ENCODE peak calls at places on chromosomes 7 and 10, in ten cellular contexts. One of them, this sample, is unnamed.

GRCh38 chr10:49512121-49512809 is 26.7 kb downstream of the ERCC6 start:
- DNase-seq in activated effector memory CD4-positive, alpha-beta T cell treated with Interleukin-2 at 50 U/mL for 16 hours: no peak
- DNase-seq in heart left ventricle: no peak
- DNase-seq in ACHN: peak; percentile 46
- DNase-seq in fibroblast of the aortic adventitia: peak; percentile 46
- DNase-seq in midbrain: no peak
- DNase-seq in SJSA1: peak; percentile 22
- DNase-seq in EH: peak; percentile 45
- DNase-seq in germinal center: peak; percentile 23
- DNase-seq in stimulated activated CD4-positive, alpha-beta T cell treated with anti-CD3 and anti-CD28 coated beads, Interleukin-1b, Interleukin-23, amount 100 ng/mL, for 24 hours: no peak
- DNase-seq in this sample: no peak

GRCh38 chr10:93603023-93603422 is 2.0 kb upstream of the RBP4 start:
- DNase-seq in activated effector memory CD4-positive, alpha-beta T cell treated with Interleukin-2 at 50 U/mL for 16 hours: no peak
- DNase-seq in heart left ventricle: no peak
- DNase-seq in ACHN: no peak
- DNase-seq in fibroblast of the aortic adventitia: no peak
- DNase-seq in midbrain: no peak
- DNase-seq in SJSA1: no peak
- DNase-seq in EH: no peak
- DNase-seq in germinal center: no peak
- DNase-seq in stimulated activated CD4-positive, alpha-beta T cell treated with anti-CD3 and anti-CD28 coated beads, Interleukin-1b, Interleukin-23, amount 100 ng/mL, for 24 hours: no peak
- DNase-seq in this sample: no peak

GRCh38 chr10:3635248-3635647 is 149.8 kb downstream of the KLF6 start:
- DNase-seq in activated effector memory CD4-positive, alpha-beta T cell treated with Interleukin-2 at 50 U/mL for 16 hours: no peak
- DNase-seq in heart left ventricle: no peak
- DNase-seq in ACHN: no peak
- DNase-seq in fibroblast of the aortic adventitia: no peak
- DNase-seq in midbrain: no peak
- DNase-seq in SJSA1: no peak
- DNase-seq in EH: no peak
- DNase-seq in germinal center: no peak
- DNase-seq in stimulated activated CD4-positive, alpha-beta T cell treated with anti-CD3 and anti-CD28 coated beads, Interleukin-1b, Interleukin-23, amount 100 ng/mL, for 24 hours: no peak
- DNase-seq in this sample: no peak

GRCh38 chr7:20539201-20539600 is 76.3 kb upstream of the ABCB5 start:
- DNase-seq in activated effector memory CD4-positive, alpha-beta T cell treated with Interleukin-2 at 50 U/mL for 16 hours: no peak
- DNase-seq in heart left ventricle: no peak
- DNase-seq in ACHN: peak; percentile 48
- DNase-seq in fibroblast of the aortic adventitia: peak; percentile 23
- DNase-seq in midbrain: no peak
- DNase-seq in SJSA1: no peak
- DNase-seq in EH: no peak
- DNase-seq in germinal center: peak; percentile 7
- DNase-seq in stimulated activated CD4-positive, alpha-beta T cell treated with anti-CD3 and anti-CD28 coated beads, Interleukin-1b, Interleukin-23, amount 100 ng/mL, for 24 hours: no peak
- DNase-seq in this sample: no peak

GRCh38 chr10:89494615-89495014 is 40.8 kb downstream of the SLC16A12 start:
- DNase-seq in activated effector memory CD4-positive, alpha-beta T cell treated with Interleukin-2 at 50 U/mL for 16 hours: no peak
- DNase-seq in heart left ventricle: no peak
- DNase-seq in ACHN: no peak
- DNase-seq in fibroblast of the aortic adventitia: no peak
- DNase-seq in midbrain: no peak
- DNase-seq in SJSA1: no peak
- DNase-seq in EH: peak; percentile 43
- DNase-seq in germinal center: no peak
- DNase-seq in stimulated activated CD4-positive, alpha-beta T cell treated with anti-CD3 and anti-CD28 coated beads, Interleukin-1b, Interleukin-23, amount 100 ng/mL, for 24 hours: no peak
- DNase-seq in this sample: no peak

GRCh38 chr7:20558963-20559716 is 56.3 kb upstream of the ABCB5 start:
- DNase-seq in activated effector memory CD4-positive, alpha-beta T cell treated with Interleukin-2 at 50 U/mL for 16 hours: no peak
- DNase-seq in heart left ventricle: no peak
- DNase-seq in ACHN: no peak
- DNase-seq in fibroblast of the aortic adventitia: no peak
- DNase-seq in midbrain: no peak
- DNase-seq in SJSA1: no peak
- DNase-seq in EH: no peak
- DNase-seq in germinal center: no peak
- DNase-seq in stimulated activated CD4-positive, alpha-beta T cell treated with anti-CD3 and anti-CD28 coated beads, Interleukin-1b, Interleukin-23, amount 100 ng/mL, for 24 hours: no peak
- DNase-seq in this sample: no peak

GRCh38 chr10:133326745-133327650 is 9.7 kb downstream of the CALY start:
- DNase-seq in activated effector memory CD4-positive, alpha-beta T cell treated with Interleukin-2 at 50 U/mL for 16 hours: no peak
- DNase-seq in heart left ventricle: no peak
- DNase-seq in ACHN: no peak
- DNase-seq in fibroblast of the aortic adventitia: peak; percentile 26
- DNase-seq in midbrain: no peak
- DNase-seq in SJSA1: no peak
- DNase-seq in EH: no peak
- DNase-seq in germinal center: no peak
- DNase-seq in stimulated activated CD4-positive, alpha-beta T cell treated with anti-CD3 and anti-CD28 coated beads, Interleukin-1b, Interleukin-23, amount 100 ng/mL, for 24 hours: no peak
- DNase-seq in this sample: no peak

GRCh38 chr10:1160561-1160961 is 104.4 kb downstream of the WDR37 start:
- DNase-seq in activated effector memory CD4-positive, alpha-beta T cell treated with Interleukin-2 at 50 U/mL for 16 hours: no peak
- DNase-seq in heart left ventricle: peak; percentile 37
- DNase-seq in ACHN: no peak
- DNase-seq in fibroblast of the aortic adventitia: no peak
- DNase-seq in midbrain: no peak
- DNase-seq in SJSA1: no peak
- DNase-seq in EH: no peak
- DNase-seq in germinal center: no peak
- DNase-seq in stimulated activated CD4-positive, alpha-beta T cell treated with anti-CD3 and anti-CD28 coated beads, Interleukin-1b, Interleukin-23, amount 100 ng/mL, for 24 hours: no peak
- DNase-seq in this sample: no peak

GRCh38 chr10:46523119-46523880 is 33.2 kb downstream of the GPRIN2 start:
- DNase-seq in activated effector memory CD4-positive, alpha-beta T cell treated with Interleukin-2 at 50 U/mL for 16 hours: no peak
- DNase-seq in heart left ventricle: peak; percentile 60
- DNase-seq in ACHN: no peak
- DNase-seq in fibroblast of the aortic adventitia: peak; percentile 44
- DNase-seq in midbrain: no peak
- DNase-seq in SJSA1: peak; percentile 100
- DNase-seq in EH: peak; percentile 85
- DNase-seq in germinal center: no peak
- DNase-seq in stimulated activated CD4-positive, alpha-beta T cell treated with anti-CD3 and anti-CD28 coated beads, Interleukin-1b, Interleukin-23, amount 100 ng/mL, for 24 hours: no peak
- DNase-seq in this sample: no peak

GRCh38 chr10:132978542-132978941 is 36.2 kb upstream of the CFAP46 start:
- DNase-seq in activated effector memory CD4-positive, alpha-beta T cell treated with Interleukin-2 at 50 U/mL for 16 hours: no peak
- DNase-seq in heart left ventricle: no peak
- DNase-seq in ACHN: no peak
- DNase-seq in fibroblast of the aortic adventitia: no peak
- DNase-seq in midbrain: no peak
- DNase-seq in SJSA1: no peak
- DNase-seq in EH: no peak
- DNase-seq in germinal center: no peak
- DNase-seq in stimulated activated CD4-positive, alpha-beta T cell treated with anti-CD3 and anti-CD28 coated beads, Interleukin-1b, Interleukin-23, amount 100 ng/mL, for 24 hours: no peak
- DNase-seq in this sample: no peak

GRCh38 chr10:71449026-71449425 is 52.3 kb downstream of the CDH23 start:
- DNase-seq in activated effector memory CD4-positive, alpha-beta T cell treated with Interleukin-2 at 50 U/mL for 16 hours: no peak
- DNase-seq in heart left ventricle: no peak
- DNase-seq in ACHN: no peak
- DNase-seq in fibroblast of the aortic adventitia: no peak
- DNase-seq in midbrain: no peak
- DNase-seq in SJSA1: no peak
- DNase-seq in EH: no peak
- DNase-seq in germinal center: no peak
- DNase-seq in stimulated activated CD4-positive, alpha-beta T cell treated with anti-CD3 and anti-CD28 coated beads, Interleukin-1b, Interleukin-23, amount 100 ng/mL, for 24 hours: no peak
- DNase-seq in this sample: no peak

GRCh38 chr10:12613144-12613543 is 263.8 kb downstream of the CAMK1D start:
- DNase-seq in activated effector memory CD4-positive, alpha-beta T cell treated with Interleukin-2 at 50 U/mL for 16 hours: no peak
- DNase-seq in heart left ventricle: no peak
- DNase-seq in ACHN: no peak
- DNase-seq in fibroblast of the aortic adventitia: no peak
- DNase-seq in midbrain: no peak
- DNase-seq in SJSA1: no peak
- DNase-seq in EH: no peak
- DNase-seq in germinal center: no peak
- DNase-seq in stimulated activated CD4-positive, alpha-beta T cell treated with anti-CD3 and anti-CD28 coated beads, Interleukin-1b, Interleukin-23, amount 100 ng/mL, for 24 hours: no peak
- DNase-seq in this sample: no peak

GRCh38 chr10:54402576-54402975 is 398.5 kb downstream of the PCDH15 start:
- DNase-seq in activated effector memory CD4-positive, alpha-beta T cell treated with Interleukin-2 at 50 U/mL for 16 hours: no peak
- DNase-seq in heart left ventricle: no peak
- DNase-seq in ACHN: peak; percentile 47
- DNase-seq in fibroblast of the aortic adventitia: no peak
- DNase-seq in midbrain: peak; percentile 7
- DNase-seq in SJSA1: no peak
- DNase-seq in EH: no peak
- DNase-seq in germinal center: no peak
- DNase-seq in stimulated activated CD4-positive, alpha-beta T cell treated with anti-CD3 and anti-CD28 coated beads, Interleukin-1b, Interleukin-23, amount 100 ng/mL, for 24 hours: no peak
- DNase-seq in this sample: peak; percentile 40

GRCh38 chr7:155489862-155490696 is 32.1 kb downstream of the EN2 start:
- DNase-seq in activated effector memory CD4-positive, alpha-beta T cell treated with Interleukin-2 at 50 U/mL for 16 hours: no peak
- DNase-seq in heart left ventricle: no peak
- DNase-seq in ACHN: peak; percentile 44
- DNase-seq in fibroblast of the aortic adventitia: peak; percentile 13
- DNase-seq in midbrain: no peak
- DNase-seq in SJSA1: no peak
- DNase-seq in EH: peak; percentile 13
- DNase-seq in germinal center: no peak
- DNase-seq in stimulated activated CD4-positive, alpha-beta T cell treated with anti-CD3 and anti-CD28 coated beads, Interleukin-1b, Interleukin-23, amount 100 ng/mL, for 24 hours: no peak
- DNase-seq in this sample: no peak

GRCh38 chr7:30727061-30727945 is 24.6 kb upstream of the INMT start:
- DNase-seq in activated effector memory CD4-positive, alpha-beta T cell treated with Interleukin-2 at 50 U/mL for 16 hours: peak; percentile 63
- DNase-seq in heart left ventricle: no peak
- DNase-seq in ACHN: no peak
- DNase-seq in fibroblast of the aortic adventitia: peak; percentile 10
- DNase-seq in midbrain: no peak
- DNase-seq in SJSA1: no peak
- DNase-seq in EH: peak; percentile 19
- DNase-seq in germinal center: no peak
- DNase-seq in stimulated activated CD4-positive, alpha-beta T cell treated with anti-CD3 and anti-CD28 coated beads, Interleukin-1b, Interleukin-23, amount 100 ng/mL, for 24 hours: no peak
- DNase-seq in this sample: peak; percentile 43

GRCh38 chr10:27783660-27784059 is 38.0 kb upstream of the MKX start:
- DNase-seq in activated effector memory CD4-positive, alpha-beta T cell treated with Interleukin-2 at 50 U/mL for 16 hours: no peak
- DNase-seq in heart left ventricle: no peak
- DNase-seq in ACHN: peak; percentile 41
- DNase-seq in fibroblast of the aortic adventitia: no peak
- DNase-seq in midbrain: no peak
- DNase-seq in SJSA1: peak; percentile 11
- DNase-seq in EH: peak; percentile 83
- DNase-seq in germinal center: no peak
- DNase-seq in stimulated activated CD4-positive, alpha-beta T cell treated with anti-CD3 and anti-CD28 coated beads, Interleukin-1b, Interleukin-23, amount 100 ng/mL, for 24 hours: peak; percentile 6
- DNase-seq in this sample: no peak

GRCh38 chr10:78416031-78416800 is 382.6 kb downstream of the RPS24 start:
- DNase-seq in activated effector memory CD4-positive, alpha-beta T cell treated with Interleukin-2 at 50 U/mL for 16 hours: no peak
- DNase-seq in heart left ventricle: no peak
- DNase-seq in ACHN: peak; percentile 9
- DNase-seq in fibroblast of the aortic adventitia: peak; percentile 34
- DNase-seq in midbrain: no peak
- DNase-seq in SJSA1: peak; percentile 69
- DNase-seq in EH: peak; percentile 95
- DNase-seq in germinal center: no peak
- DNase-seq in stimulated activated CD4-positive, alpha-beta T cell treated with anti-CD3 and anti-CD28 coated beads, Interleukin-1b, Interleukin-23, amount 100 ng/mL, for 24 hours: no peak
- DNase-seq in this sample: no peak

GRCh38 chr10:88254091-88254490 is 329.0 kb downstream of the RNLS start:
- DNase-seq in activated effector memory CD4-positive, alpha-beta T cell treated with Interleukin-2 at 50 U/mL for 16 hours: no peak
- DNase-seq in heart left ventricle: no peak
- DNase-seq in ACHN: peak; percentile 63
- DNase-seq in fibroblast of the aortic adventitia: peak; percentile 76
- DNase-seq in midbrain: no peak
- DNase-seq in SJSA1: peak; percentile 42
- DNase-seq in EH: peak; percentile 89
- DNase-seq in germinal center: no peak
- DNase-seq in stimulated activated CD4-positive, alpha-beta T cell treated with anti-CD3 and anti-CD28 coated beads, Interleukin-1b, Interleukin-23, amount 100 ng/mL, for 24 hours: no peak
- DNase-seq in this sample: no peak

GRCh38 chr7:29413511-29414178 is 150.0 kb upstream of the PRR15 start:
- DNase-seq in activated effector memory CD4-positive, alpha-beta T cell treated with Interleukin-2 at 50 U/mL for 16 hours: no peak
- DNase-seq in heart left ventricle: no peak
- DNase-seq in ACHN: no peak
- DNase-seq in fibroblast of the aortic adventitia: no peak
- DNase-seq in midbrain: no peak
- DNase-seq in SJSA1: no peak
- DNase-seq in EH: no peak
- DNase-seq in germinal center: no peak
- DNase-seq in stimulated activated CD4-positive, alpha-beta T cell treated with anti-CD3 and anti-CD28 coated beads, Interleukin-1b, Interleukin-23, amount 100 ng/mL, for 24 hours: no peak
- DNase-seq in this sample: no peak

GRCh38 chr10:66651308-66652082 is 274.3 kb upstream of the LRRTM3 start:
- DNase-seq in activated effector memory CD4-positive, alpha-beta T cell treated with Interleukin-2 at 50 U/mL for 16 hours: no peak
- DNase-seq in heart left ventricle: no peak
- DNase-seq in ACHN: no peak
- DNase-seq in fibroblast of the aortic adventitia: no peak
- DNase-seq in midbrain: no peak
- DNase-seq in SJSA1: no peak
- DNase-seq in EH: no peak
- DNase-seq in germinal center: no peak
- DNase-seq in stimulated activated CD4-positive, alpha-beta T cell treated with anti-CD3 and anti-CD28 coated beads, Interleukin-1b, Interleukin-23, amount 100 ng/mL, for 24 hours: no peak
- DNase-seq in this sample: no peak

GRCh38 chr7:80078159-80078731 is 56.4 kb upstream of the GNAI1 start:
- DNase-seq in activated effector memory CD4-positive, alpha-beta T cell treated with Interleukin-2 at 50 U/mL for 16 hours: no peak
- DNase-seq in heart left ventricle: no peak
- DNase-seq in ACHN: peak; percentile 43
- DNase-seq in fibroblast of the aortic adventitia: peak; percentile 33
- DNase-seq in midbrain: no peak
- DNase-seq in SJSA1: no peak
- DNase-seq in EH: peak; percentile 30
- DNase-seq in germinal center: no peak
- DNase-seq in stimulated activated CD4-positive, alpha-beta T cell treated with anti-CD3 and anti-CD28 coated beads, Interleukin-1b, Interleukin-23, amount 100 ng/mL, for 24 hours: no peak
- DNase-seq in this sample: peak; percentile 6

GRCh38 chr7:115070311-115070710 is 148.4 kb downstream of the MDFIC start:
- DNase-seq in activated effector memory CD4-positive, alpha-beta T cell treated with Interleukin-2 at 50 U/mL for 16 hours: no peak
- DNase-seq in heart left ventricle: no peak
- DNase-seq in ACHN: peak; percentile 27
- DNase-seq in fibroblast of the aortic adventitia: no peak
- DNase-seq in midbrain: no peak
- DNase-seq in SJSA1: no peak
- DNase-seq in EH: no peak
- DNase-seq in germinal center: no peak
- DNase-seq in stimulated activated CD4-positive, alpha-beta T cell treated with anti-CD3 and anti-CD28 coated beads, Interleukin-1b, Interleukin-23, amount 100 ng/mL, for 24 hours: no peak
- DNase-seq in this sample: no peak

GRCh38 chr10:119442758-119443060 is 99.8 kb downstream of the RGS10 start:
- DNase-seq in activated effector memory CD4-positive, alpha-beta T cell treated with Interleukin-2 at 50 U/mL for 16 hours: no peak
- DNase-seq in heart left ventricle: no peak
- DNase-seq in ACHN: no peak
- DNase-seq in fibroblast of the aortic adventitia: no peak
- DNase-seq in midbrain: no peak
- DNase-seq in SJSA1: no peak
- DNase-seq in EH: no peak
- DNase-seq in germinal center: no peak
- DNase-seq in stimulated activated CD4-positive, alpha-beta T cell treated with anti-CD3 and anti-CD28 coated beads, Interleukin-1b, Interleukin-23, amount 100 ng/mL, for 24 hours: no peak
- DNase-seq in this sample: no peak

GRCh38 chr7:128936798-128937197 is 929 bp upstream of the IRF5 start:
- DNase-seq in activated effector memory CD4-positive, alpha-beta T cell treated with Interleukin-2 at 50 U/mL for 16 hours: no peak
- DNase-seq in heart left ventricle: no peak
- DNase-seq in ACHN: no peak
- DNase-seq in fibroblast of the aortic adventitia: no peak
- DNase-seq in midbrain: no peak
- DNase-seq in SJSA1: no peak
- DNase-seq in EH: no peak
- DNase-seq in germinal center: no peak
- DNase-seq in stimulated activated CD4-positive, alpha-beta T cell treated with anti-CD3 and anti-CD28 coated beads, Interleukin-1b, Interleukin-23, amount 100 ng/mL, for 24 hours: no peak
- DNase-seq in this sample: no peak

GRCh38 chr10:92970301-92971070 is 90.1 kb upstream of the CYP26C1 start:
- DNase-seq in activated effector memory CD4-positive, alpha-beta T cell treated with Interleukin-2 at 50 U/mL for 16 hours: no peak
- DNase-seq in heart left ventricle: no peak
- DNase-seq in ACHN: no peak
- DNase-seq in fibroblast of the aortic adventitia: no peak
- DNase-seq in midbrain: no peak
- DNase-seq in SJSA1: peak; percentile 95
- DNase-seq in EH: peak; percentile 76
- DNase-seq in germinal center: no peak
- DNase-seq in stimulated activated CD4-positive, alpha-beta T cell treated with anti-CD3 and anti-CD28 coated beads, Interleukin-1b, Interleukin-23, amount 100 ng/mL, for 24 hours: no peak
- DNase-seq in this sample: no peak

GRCh38 chr7:121941836-121942235 is 68.9 kb downstream of the PTPRZ1 start:
- DNase-seq in activated effector memory CD4-positive, alpha-beta T cell treated with Interleukin-2 at 50 U/mL for 16 hours: no peak
- DNase-seq in heart left ventricle: no peak
- DNase-seq in ACHN: no peak
- DNase-seq in fibroblast of the aortic adventitia: no peak
- DNase-seq in midbrain: no peak
- DNase-seq in SJSA1: no peak
- DNase-seq in EH: no peak
- DNase-seq in germinal center: no peak
- DNase-seq in stimulated activated CD4-positive, alpha-beta T cell treated with anti-CD3 and anti-CD28 coated beads, Interleukin-1b, Interleukin-23, amount 100 ng/mL, for 24 hours: no peak
- DNase-seq in this sample: no peak

GRCh38 chr10:129545257-129545656 is 78.2 kb downstream of the MGMT start:
- DNase-seq in activated effector memory CD4-positive, alpha-beta T cell treated with Interleukin-2 at 50 U/mL for 16 hours: no peak
- DNase-seq in heart left ventricle: no peak
- DNase-seq in ACHN: peak; percentile 9
- DNase-seq in fibroblast of the aortic adventitia: peak; percentile 5
- DNase-seq in midbrain: no peak
- DNase-seq in SJSA1: no peak
- DNase-seq in EH: peak; percentile 17
- DNase-seq in germinal center: no peak
- DNase-seq in stimulated activated CD4-positive, alpha-beta T cell treated with anti-CD3 and anti-CD28 coated beads, Interleukin-1b, Interleukin-23, amount 100 ng/mL, for 24 hours: no peak
- DNase-seq in this sample: no peak

GRCh38 chr10:78508955-78509354 is 475.3 kb downstream of the RPS24 start:
- DNase-seq in activated effector memory CD4-positive, alpha-beta T cell treated with Interleukin-2 at 50 U/mL for 16 hours: no peak
- DNase-seq in heart left ventricle: no peak
- DNase-seq in ACHN: no peak
- DNase-seq in fibroblast of the aortic adventitia: no peak
- DNase-seq in midbrain: peak; percentile 34
- DNase-seq in SJSA1: no peak
- DNase-seq in EH: no peak
- DNase-seq in germinal center: no peak
- DNase-seq in stimulated activated CD4-positive, alpha-beta T cell treated with anti-CD3 and anti-CD28 coated beads, Interleukin-1b, Interleukin-23, amount 100 ng/mL, for 24 hours: no peak
- DNase-seq in this sample: peak; percentile 76

This sample was measured in Ammon's horn.